ENCODE peak calls at places on chromosomes 6 and 20, in nine cellular contexts. P is head of caudate nucleus; W is CD4-positive, CD25-positive, alpha-beta regulatory T cell; J is heart right ventricle; N is AG04449; D is A172; S is Calu3; H is activated CD4-positive, alpha-beta T cell treated with anti-CD3 and anti-CD28 coated beads, Interleukin-2, amount 50 U/mL, for 4 hours; V is naive thymus-derived CD8-positive, alpha-beta T cell. Q is an unnamed sample.

GRCh38 chr20:18431206-18431605 is 35.6 kb downstream of the DZANK1 start:
- DNase-seq in P (no peak), W (no peak), J (no peak), N (no peak), D (no peak), S (no peak), H (no peak), V (no peak), Q (no peak)

GRCh38 chr20:4329232-4329631 is 313.9 kb upstream of the RNF24 start:
- DNase-seq in P (no peak), W (no peak), J (no peak), N (no peak), D (no peak), S (no peak), H (no peak), V (no peak), Q (no peak)

GRCh38 chr20:63628246-63628975 is 1.5 kb upstream of the GMEB2 start:
- DNase-seq in P (peak), W (peak), J (peak), N (no peak), D (peak), S (peak), H (peak), V (no peak), Q (peak)

GRCh38 chr20:51481311-51481997 is 61.1 kb downstream of the NFATC2 start:
- DNase-seq in P (no peak), W (peak), J (no peak), N (no peak), D (no peak), S (peak), H (peak), V (no peak), Q (no peak)

GRCh38 chr6:146028250-146028789 is 542 bp upstream of the GRM1 start:
- DNase-seq in P (peak), W (peak), J (peak), N (no peak), D (peak), S (peak), H (peak), V (peak), Q (peak)

GRCh38 chr20:62171245-62171644 is 11.6 kb upstream of the MTG2 start:
- DNase-seq in P (no peak), W (no peak), J (peak), N (no peak), D (no peak), S (no peak), H (no peak), V (no peak), Q (no peak)

GRCh38 chr20:21613512-21613911 is 92.0 kb upstream of the PAX1 start:
- DNase-seq in P (no peak), W (no peak), J (no peak), N (no peak), D (peak), S (peak), H (no peak), V (no peak), Q (no peak)

GRCh38 chr6:56246941-56247653 is at the start of gene COL21A1:
- DNase-seq in P (no peak), W (no peak), J (peak), N (no peak), D (no peak), S (peak), H (no peak), V (no peak), Q (no peak)

GRCh38 chr20:37894454-37894853 is 8.5 kb upstream of the VSTM2L start:
- DNase-seq in P (no peak), W (no peak), J (no peak), N (no peak), D (no peak), S (no peak), H (no peak), V (no peak), Q (no peak)

GRCh38 chr6:43965628-43966373 is 161.5 kb downstream of the MRPL14 start:
- DNase-seq in P (no peak), W (no peak), J (no peak), N (no peak), D (no peak), S (no peak), H (no peak), V (no peak), Q (no peak)

GRCh38 chr6:24646771-24647170 is 780 bp upstream of the KIAA0319 start:
- DNase-seq in P (no peak), W (no peak), J (no peak), N (no peak), D (peak), S (peak), H (no peak), V (no peak), Q (peak)